ENCODE peak calls at places on chromosomes 3 and 15, in nine cellular contexts. Q, O, H, M, D, P, B, N and U are unnamed samples.

GRCh38 chr3:148036331-148036881 is 627.2 kb downstream of the ZIC1 start:
- DNase-seq in N (no peak), O (no peak), Q (no peak), P (no peak), H (peak; percentile 72), D (no peak), B (no peak), M (no peak), U (no peak)

GRCh38 chr15:99753066-99753465 is 19.8 kb upstream of the LYSMD4 start:
- DNase-seq in Q (no peak), M (no peak), P (no peak), B (no peak), H (no peak), N (no peak), D (no peak), O (no peak), U (no peak)

GRCh38 chr15:44712108-44713005 is 1.0 kb downstream of the B2M start:
- DNase-seq in H (peak; percentile 92), O (peak; percentile 87), D (peak; percentile 47), B (peak; percentile 83), N (peak; percentile 67), M (peak; percentile 90), Q (peak; percentile 84), P (peak; percentile 76), U (peak; percentile 64)

GRCh38 chr3:113573728-113574127 is 41.4 kb downstream of the SIDT1 start:
- DNase-seq in B (no peak), O (no peak), H (no peak), D (no peak), M (no peak), N (no peak), P (no peak), Q (no peak), U (no peak)

GRCh38 chr3:126309861-126310655 is 47.1 kb downstream of the KLF15 start:
- DNase-seq in B (no peak), H (no peak), M (no peak), Q (no peak), O (no peak), N (no peak), P (no peak), D (no peak), U (no peak)

GRCh38 chr3:124878561-124879394 is 8.4 kb downstream of the ITGB5 start:
- DNase-seq in M (no peak), O (no peak), N (no peak), P (no peak), B (no peak), H (peak; percentile 98), D (no peak), Q (peak; percentile 99), U (no peak)

GRCh38 chr3:108091498-108092259 is 848 bp upstream of the CD47 start:
- DNase-seq in P (peak; percentile 10), H (no peak), O (no peak), Q (no peak), N (peak; percentile 31), D (no peak), B (no peak), M (no peak), U (no peak)

GRCh38 chr15:25664761-25665160 is 198.4 kb downstream of the ATP10A start:
- DNase-seq in D (no peak), N (no peak), M (no peak), O (no peak), P (no peak), B (no peak), H (no peak), Q (peak; percentile 22), U (no peak)

GRCh38 chr3:14546041-14546440 is 5.9 kb upstream of the GRIP2 start:
- DNase-seq in P (no peak), N (no peak), B (no peak), M (no peak), H (no peak), Q (no peak), D (no peak), O (no peak), U (no peak)

GRCh38 chr3:14542656-14543055 is 2.5 kb upstream of the GRIP2 start:
- DNase-seq in D (no peak), H (no peak), M (no peak), O (no peak), Q (no peak), N (no peak), B (no peak), P (no peak), U (no peak)

GRCh38 chr3:14545251-14545635 is 5.1 kb upstream of the GRIP2 start:
- DNase-seq in M (no peak), B (no peak), N (no peak), O (no peak), Q (no peak), H (no peak), P (no peak), D (no peak), U (no peak)

GRCh38 chr3:14543446-14543845 is 3.3 kb upstream of the GRIP2 start:
- DNase-seq in N (no peak), H (no peak), D (no peak), Q (no peak), M (no peak), B (no peak), O (no peak), P (no peak), U (no peak)

DNA sequence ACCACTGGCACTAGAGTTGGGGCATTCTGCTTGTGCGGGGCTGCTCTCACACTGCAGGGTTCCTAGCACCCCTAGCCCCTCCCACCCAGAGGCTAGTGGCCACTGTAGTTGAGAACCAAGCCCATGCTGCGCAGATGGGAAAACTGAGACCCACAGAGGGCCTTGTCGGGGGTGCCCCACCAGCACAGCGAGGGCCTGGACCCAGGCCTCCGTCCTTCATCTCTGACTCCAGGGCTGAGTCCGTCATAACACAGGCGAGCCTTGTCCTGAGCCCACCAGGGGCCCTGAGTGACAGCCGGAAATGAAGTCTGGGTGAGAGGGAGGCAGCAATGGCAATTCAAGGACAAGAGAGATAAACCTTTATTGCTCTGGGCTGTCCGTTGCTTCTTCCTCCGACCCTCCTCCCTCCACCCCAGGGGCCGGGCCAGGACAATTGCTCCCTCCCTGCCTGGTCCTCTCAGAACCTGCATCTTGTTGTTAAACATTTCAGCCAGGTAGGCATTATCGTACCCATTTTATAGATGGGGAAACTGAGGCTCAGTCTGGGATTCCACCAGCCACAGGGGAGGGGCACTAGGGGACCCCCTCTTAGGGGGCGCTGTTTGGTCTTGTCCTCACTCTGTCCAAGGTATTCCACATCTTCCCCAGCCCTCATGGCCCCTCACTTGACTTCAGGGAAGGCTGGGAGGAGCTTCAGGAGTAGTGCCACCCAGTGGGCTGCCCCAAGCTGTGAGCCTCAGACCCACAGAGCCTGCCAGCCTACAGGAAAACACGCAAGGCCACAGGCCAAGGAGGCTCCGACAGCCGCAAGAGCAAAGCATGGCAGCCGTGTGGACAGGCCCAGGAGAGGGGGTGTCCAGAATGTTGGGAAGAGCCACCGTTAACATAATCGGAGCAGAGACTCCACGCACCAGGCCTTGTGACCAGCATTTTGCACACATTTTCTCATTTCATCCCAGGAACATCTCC is 4.4 kb upstream of the GRIP2 start:
- DNase-seq in P (no peak), O (no peak), B (no peak), Q (no peak), M (no peak), H (no peak), N (no peak), D (no peak), U (no peak)
- TF ChIP-seq CTCF in P (peak; percentile 33), O (no peak), B (no peak), Q (no peak), M (no peak), H (no peak), N (no peak), D (no peak), U (no peak)

GRCh38 chr3:54237788-54238502 is 115.6 kb downstream of the CACNA2D3 start:
- DNase-seq in N (no peak), O (no peak), M (no peak), H (no peak), Q (no peak), P (no peak), D (no peak), B (no peak), U (no peak)

GRCh38 chr3:54243960-54244359 is 121.6 kb downstream of the CACNA2D3 start:
- DNase-seq in B (no peak), O (no peak), H (no peak), N (no peak), D (no peak), M (no peak), P (no peak), Q (no peak), U (no peak)

GRCh38 chr3:54240319-54240718 is 118.0 kb downstream of the CACNA2D3 start:
- DNase-seq in M (no peak), H (no peak), Q (no peak), N (no peak), O (no peak), D (no peak), B (no peak), P (no peak), U (no peak)

DNA sequence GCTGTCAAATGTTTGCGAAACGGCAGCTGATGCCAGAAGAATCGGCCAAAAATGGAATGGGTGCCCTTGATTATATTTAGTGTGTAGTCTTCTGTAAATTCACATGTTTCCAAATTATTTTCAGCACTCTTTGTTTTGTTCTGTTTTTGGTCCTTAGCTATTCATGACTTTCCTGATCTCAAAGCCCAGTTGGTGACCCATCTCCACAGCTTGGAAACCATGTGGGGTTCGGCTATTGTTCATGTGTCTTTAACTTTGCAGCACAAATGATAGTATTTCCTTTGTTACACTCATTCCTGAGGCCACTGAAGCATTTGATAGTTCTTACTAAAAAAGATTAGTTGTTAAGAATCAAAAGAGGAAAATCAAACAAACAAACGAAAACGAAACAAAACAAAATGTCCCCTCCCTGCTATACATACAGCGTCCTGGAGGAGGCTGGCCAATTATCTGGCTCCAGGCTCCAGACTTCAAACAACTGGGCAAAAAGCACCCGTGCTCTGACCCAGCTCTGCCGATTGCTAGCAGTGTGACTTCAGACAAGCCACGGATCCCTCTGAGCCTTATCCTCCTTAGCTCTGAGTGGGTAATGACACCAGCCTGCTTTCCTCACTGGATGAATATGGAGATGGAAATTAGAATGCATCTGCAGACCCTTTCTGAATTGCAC is 121.0 kb downstream of the CACNA2D3 start:
- DNase-seq in M (no peak), D (no peak), B (no peak), H (no peak), Q (no peak), P (no peak), N (no peak), O (peak; percentile 17), U (no peak)
- H3K4me3 ChIP-seq in M (no peak overlapping the region), D (peak overlapping the region; percentile 51), B (no peak overlapping the region), H (peak overlapping the region; percentile 38), Q (peak overlapping the region; percentile 40), P (no peak overlapping the region), N (peak overlapping the region; percentile 7), O (peak overlapping the region; percentile 16), U (no peak overlapping the region)

GRCh38 chr3:106365061-106365691 is 496.4 kb upstream of the CBLB start:
- DNase-seq in B (no peak), H (no peak), P (no peak), M (no peak), Q (no peak), N (no peak), D (no peak), O (no peak), U (no peak)
- TF ChIP-seq CTCF in B (no peak), H (no peak), P (no peak), M (no peak), Q (no peak), N (no peak), D (no peak), O (no peak), U (no peak)

DNA sequence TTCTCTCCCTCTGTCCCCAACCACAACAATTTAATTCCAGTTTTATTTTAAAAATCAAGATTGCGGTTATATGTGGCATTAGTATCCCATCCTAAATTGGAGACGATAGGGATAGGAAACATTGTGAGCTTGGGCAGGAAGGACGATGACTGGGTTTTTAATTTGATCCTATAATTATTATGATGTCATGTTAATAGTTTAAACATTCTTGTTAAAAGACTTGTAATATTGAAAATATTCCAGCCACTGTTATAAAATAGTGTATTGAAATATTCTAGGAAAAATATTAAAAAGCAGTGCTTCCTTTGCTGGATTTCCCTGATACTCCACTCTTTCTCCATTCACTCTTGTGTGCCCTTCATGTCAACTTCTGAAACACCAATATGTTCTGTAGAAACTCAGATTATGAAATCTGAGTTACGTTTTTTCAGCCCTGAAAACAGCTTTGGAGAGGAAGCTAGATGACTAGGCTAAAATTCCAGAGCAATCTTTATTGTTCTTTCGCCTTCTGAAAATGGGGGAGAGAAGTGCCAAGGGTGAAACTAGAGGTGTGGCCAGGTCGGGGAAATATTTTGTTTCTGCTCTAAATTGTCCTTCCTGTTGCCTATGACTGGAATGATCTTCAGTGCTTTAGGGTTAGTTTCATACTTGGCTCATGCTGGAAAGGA is 46.1 kb upstream of the MAP3K13 start:
- DNase-seq in Q (no peak), H (peak; percentile 93), O (peak; percentile 21), B (no peak), D (no peak), P (no peak), M (no peak), N (no peak), U (no peak)
- H3K4me3 ChIP-seq in Q (no peak overlapping the region), H (peak overlapping the region; percentile 9), O (peak overlapping the region; percentile 38), B (no peak overlapping the region), D (no peak overlapping the region), P (no peak overlapping the region), M (no peak overlapping the region), N (no peak overlapping the region), U (no peak overlapping the region)